ENCODE peak calls at places on chromosomes 11 and 22, in five cellular contexts. I, P, H, T and Q are unnamed samples. For H3K36me3, the result is how much of the 10 kb centered on the place peaks cover.

GRCh38 chr22:24430431-24431308 is 3.3 kb downstream of the ADORA2A start:
- DNase-seq in I (no peak), H (peak), P (no peak), T (no peak), Q (no peak)

GRCh38 chr11:94536386-94536785 is 7.3 kb upstream of the FUT4 start:
- DNase-seq in P (no peak), H (no peak), T (no peak), I (no peak), Q (no peak)

GRCh38 chr22:29334696-29335344 is 19.3 kb upstream of the RASL10A start:
- DNase-seq in I (no peak), T (no peak), H (no peak), P (no peak), Q (no peak)

GRCh38 chr11:2097356-2097997 is 41.7 kb downstream of the IGF2 start:
- DNase-seq in I (peak), T (peak), H (peak), P (no peak), Q (peak)

GRCh38 chr11:134636071-134636470 is 224.0 kb upstream of the B3GAT1 start:
- DNase-seq in T (no peak), I (no peak), P (no peak), H (no peak), Q (no peak)

GRCh38 chr11:110989734-110990133 is 255.8 kb upstream of the POU2AF2 start:
- DNase-seq in H (peak), P (no peak), T (no peak), I (peak), Q (no peak)

GRCh38 chr22:37396488-37397084 is 30.7 kb downstream of the ELFN2 start:
- DNase-seq in I (no peak), H (no peak), P (no peak), T (no peak), Q (no peak)

GRCh38 chr11:65133724-65134123 is 595 bp downstream of the SYVN1 start:
- DNase-seq in H (peak), I (no peak), P (no peak), T (peak), Q (peak)

GRCh38 chr11:1987024-1987423 is 10.6 kb downstream of the H19 start:
- DNase-seq in P (no peak), I (no peak), H (no peak), T (no peak), Q (no peak)

GRCh38 chr22:46147471-46148267 is 2.7 kb upstream of the PPARA start:
- DNase-seq in H (peak), T (peak), P (no peak), I (no peak), Q (no peak)

GRCh38 chr11:47248304-47248663 is 330 bp downstream of the ACP2 start:
- DNase-seq in H (no peak), T (no peak), P (peak), I (no peak), Q (no peak)

GRCh38 chr11:57974830-57975229 is 48.9 kb upstream of the OR9Q1 start:
- DNase-seq in P (no peak), I (no peak), H (no peak), T (no peak), Q (no peak)

GRCh38 chr11:65491614-65492386 is 7.0 kb upstream of the MALAT1 start:
- DNase-seq in P (no peak), H (peak), I (peak), T (peak), Q (peak)

GRCh38 chr11:118791961-118792578 is 1.1 kb upstream of the DDX6 start:
- DNase-seq in I (peak), H (peak), T (peak), P (no peak), Q (peak)

GRCh38 chr11:48307760-48308386 is 1.9 kb downstream of the OR4S1 start:
- DNase-seq in I (peak), H (no peak), P (no peak), T (no peak), Q (peak)

GRCh38 chr11:58615556-58615955 is 6.9 kb upstream of the CNTF start:
- DNase-seq in H (no peak), T (no peak), P (no peak), I (no peak), Q (no peak)

GRCh38 chr11:94303884-94304459 is 408 bp upstream of the IZUMO1R start:
- DNase-seq in T (no peak), P (no peak), H (no peak), I (no peak), Q (no peak)

GRCh38 chr11:16194566-16194965 is 161.8 kb downstream of the SOX6 start:
- DNase-seq in P (no peak), T (no peak), H (no peak), I (no peak), Q (no peak)

GRCh38 chr11:122732342-122733300 is 77.1 kb downstream of the UBASH3B start:
- DNase-seq in T (no peak), I (no peak), P (no peak), H (no peak), Q (no peak)

GRCh38 chr11:44595964-44596381 is 30.5 kb downstream of the CD82 start:
- DNase-seq in T (peak), P (no peak), H (peak), I (no peak), Q (peak)

GRCh38 chr22:43658823-43659222 is 153.3 kb downstream of the EFCAB6 start:
- DNase-seq in T (no peak), H (no peak), I (no peak), P (no peak), Q (no peak)

GRCh38 chr11:69333906-69334305 is 40.0 kb downstream of the MYEOV start:
- DNase-seq in H (peak), I (no peak), T (no peak), P (no peak), Q (peak)

GRCh38 chr11:10414659-10415058 is 40.4 kb upstream of the AMPD3 start:
- DNase-seq in I (peak), H (peak), T (no peak), P (no peak), Q (no peak)

DNA sequence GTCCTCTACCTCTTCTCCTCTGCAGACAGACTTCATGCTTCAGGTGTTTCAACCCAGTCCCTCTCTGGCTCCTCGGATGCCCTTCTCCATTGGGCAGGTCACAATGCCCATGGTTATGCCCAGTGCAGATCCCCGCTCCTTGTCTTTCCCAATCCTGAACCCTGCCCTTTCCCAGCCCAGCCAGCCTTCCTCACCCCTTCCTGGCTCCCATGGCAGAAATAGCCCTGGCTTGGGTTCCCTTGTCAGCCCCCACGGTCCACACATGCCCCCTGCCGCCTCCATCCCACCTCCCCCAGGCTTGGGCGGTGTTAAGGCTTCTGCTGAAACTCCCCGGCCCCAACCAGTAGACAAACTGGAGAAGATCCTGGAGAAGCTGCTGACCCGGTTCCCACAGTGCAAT is 9.3 kb upstream of the BACE1-AS start:
- DNase-seq in T (no peak), H (no peak), P (no peak), I (no peak), Q (no peak)
- H3K36me3 ChIP-seq in T (under half), H (half or more), P (under half), I (under half), Q (half or more)

GRCh38 chr11:83008581-83008923 is 63.1 kb downstream of the RAB30 start:
- DNase-seq in T (no peak), H (no peak), P (no peak), I (no peak), Q (no peak)

GRCh38 chr11:83009999-83010398 is 61.7 kb downstream of the RAB30 start:
- DNase-seq in T (no peak), P (no peak), I (no peak), H (no peak), Q (no peak)

GRCh38 chr11:83007477-83007876 is 64.2 kb downstream of the RAB30 start:
- DNase-seq in I (no peak), P (no peak), H (no peak), T (no peak), Q (no peak)

GRCh38 chr11:83006877-83007330 is 64.8 kb downstream of the RAB30 start:
- DNase-seq in P (peak), T (no peak), I (no peak), H (no peak), Q (no peak)

DNA sequence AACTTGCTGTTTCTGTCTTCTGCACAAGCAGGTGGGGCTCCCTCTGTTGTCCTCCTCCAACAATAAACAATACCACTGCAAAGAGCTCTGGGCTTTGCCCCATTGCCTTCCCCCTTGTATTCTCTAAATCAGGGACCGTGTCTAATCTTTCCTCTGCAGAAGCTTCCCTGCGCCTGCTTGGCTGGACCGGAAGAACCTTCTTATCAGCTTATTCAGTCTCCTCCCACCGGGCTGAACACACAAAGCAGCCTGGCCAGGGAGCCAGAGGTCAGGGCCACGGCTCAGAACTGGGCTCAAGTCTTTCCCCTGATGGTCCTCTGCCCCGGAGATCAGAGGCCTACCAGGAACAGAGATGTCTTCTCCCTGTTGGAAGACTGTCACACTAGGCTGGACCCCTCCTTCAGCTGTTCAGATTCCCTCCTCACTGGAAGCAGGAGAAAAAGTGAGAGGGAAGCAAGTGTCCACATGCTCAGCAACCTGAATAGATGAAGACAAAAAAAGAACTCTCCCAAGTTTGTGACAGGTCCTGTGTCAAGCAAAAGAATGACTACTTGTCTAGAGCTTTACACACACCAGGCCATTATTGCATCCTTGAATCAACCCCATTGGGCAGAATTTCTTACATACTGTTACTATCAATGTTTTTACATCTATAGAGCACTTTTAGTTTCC is 63.7 kb downstream of the RAB30 start:
- DNase-seq in I (peak), T (peak), P (no peak), H (no peak), Q (peak)
- TF ChIP-seq EP300 in I (no peak), T (no peak), P (no peak), H (no peak), Q (no peak)

GRCh38 chr11:93166194-93166593 is 31.6 kb downstream of the SLC36A4 start:
- DNase-seq in H (no peak), P (no peak), T (no peak), I (no peak), Q (no peak)
- H3K36me3 ChIP-seq in H (half or more), P (under half), T (under half), I (under half), Q (half or more)

GRCh38 chr11:13462928-13463778 is at the start of gene BTBD10:
- DNase-seq in I (peak), H (peak), T (peak), P (peak), Q (peak)
- TF ChIP-seq EP300 in I (no peak), H (no peak), T (no peak), P (no peak), Q (no peak)

GRCh38 chr22:20890975-20891374 is 26.2 kb upstream of the CRKL start:
- DNase-seq in I (no peak), P (no peak), T (no peak), H (no peak), Q (no peak)
- H3K36me3 ChIP-seq in I (under half), P (under half), T (under half), H (under half), Q (under half)

GRCh38 chr11:17313349-17314231 is 37.1 kb downstream of the NUCB2 start:
- DNase-seq in H (no peak), I (no peak), P (no peak), T (no peak), Q (no peak)
- TF ChIP-seq EP300 in H (no peak), I (no peak), P (no peak), T (no peak), Q (no peak)

GRCh38 chr11:77325159-77325558 is 23.7 kb upstream of the GDPD4 start:
- DNase-seq in H (no peak), I (no peak), P (no peak), T (no peak), Q (no peak)
- H3K36me3 ChIP-seq in H (under half), I (under half), P (under half), T (under half), Q (under half)

DNA sequence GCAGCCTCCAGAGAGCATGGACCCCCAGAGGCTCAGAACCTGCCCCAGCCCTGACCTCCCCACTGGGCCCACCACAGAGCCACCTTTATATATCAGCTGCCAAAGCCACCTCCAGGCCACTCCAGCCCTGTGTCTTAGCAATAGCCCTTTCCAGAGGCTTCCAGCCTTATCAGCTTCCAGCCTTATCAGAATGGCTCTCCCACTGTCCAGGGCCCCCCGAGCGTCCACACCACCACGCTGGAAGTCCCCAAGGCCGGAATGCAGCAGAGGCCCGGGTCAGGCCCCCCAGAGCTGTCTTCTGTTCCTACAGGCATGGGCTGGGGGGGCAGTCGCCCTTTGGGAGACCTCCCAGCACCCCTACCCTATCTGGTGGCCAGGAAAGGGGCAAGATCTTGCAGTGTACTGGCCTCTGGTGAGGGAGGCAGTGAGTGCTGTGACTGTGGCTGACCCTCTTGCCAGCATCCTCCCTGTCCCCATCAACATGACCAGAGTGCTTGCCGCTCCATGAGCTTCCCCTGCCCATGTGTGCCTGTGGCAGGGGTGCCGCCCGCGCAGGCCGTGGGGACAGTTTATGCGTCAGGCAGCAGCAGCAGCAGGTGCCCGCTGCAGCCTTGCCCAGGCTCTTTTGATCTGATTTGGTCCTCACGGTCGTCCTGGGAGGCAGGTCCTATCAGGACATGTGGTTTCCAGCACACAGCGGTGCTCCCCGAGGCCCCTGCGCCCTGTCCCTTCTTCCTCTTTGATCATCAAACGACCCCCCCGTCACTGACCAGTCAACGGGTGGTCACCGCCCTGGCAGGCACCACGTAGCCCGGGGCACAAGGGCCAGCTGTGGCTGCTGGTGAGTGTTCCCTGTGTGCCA is 15.9 kb downstream of the OSBPL5 start:
- DNase-seq in I (no peak), P (no peak), H (no peak), T (no peak), Q (no peak)
- TF ChIP-seq EP300 in I (no peak), P (no peak), H (no peak), T (no peak), Q (no peak)

DNA sequence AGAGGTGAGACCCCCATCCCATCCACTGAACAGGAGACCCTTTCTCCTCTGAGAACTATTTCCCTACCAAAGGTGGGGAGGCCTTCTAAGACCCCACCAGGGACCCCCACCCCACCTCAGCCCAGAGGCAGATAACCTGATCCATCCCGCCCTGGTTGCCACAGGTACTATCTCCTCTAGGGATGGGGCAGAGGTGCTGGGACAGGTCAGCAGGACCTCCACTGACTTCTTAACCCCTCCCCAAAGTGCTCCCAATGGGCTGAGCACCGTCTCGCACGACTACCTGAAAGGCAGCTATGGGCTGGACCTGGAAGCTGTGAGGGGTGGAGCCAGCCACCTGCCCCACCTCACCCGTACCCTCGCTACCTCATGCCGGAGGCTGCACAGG is 4.3 kb downstream of the INPPL1 start:
- DNase-seq in I (no peak), H (no peak), P (no peak), T (no peak), Q (peak)
- H3K36me3 ChIP-seq in I (under half), H (half or more), P (under half), T (under half), Q (half or more)

DNA sequence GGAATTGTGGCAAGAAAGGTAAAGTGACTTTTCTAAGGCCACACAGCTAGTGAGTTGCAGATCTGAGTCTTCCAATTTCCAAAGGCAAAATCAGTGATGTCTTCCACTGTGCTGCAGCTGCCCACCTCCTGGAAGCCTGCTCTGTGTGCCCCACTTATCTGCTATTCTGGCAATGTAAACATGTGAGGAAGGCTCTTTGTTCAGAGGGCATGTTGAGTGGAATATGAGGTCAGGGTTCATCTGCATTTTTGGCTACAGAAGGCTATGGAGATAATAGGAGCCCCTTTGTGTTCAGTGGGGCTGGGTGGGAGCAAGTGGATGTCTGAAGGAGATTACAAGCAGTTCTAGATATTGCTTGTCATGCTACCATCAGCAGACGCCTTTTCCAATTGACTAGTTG is 396.2 kb downstream of the BUD13 start:
- DNase-seq in I (no peak), P (no peak), H (no peak), T (no peak), Q (no peak)
- TF ChIP-seq EP300 in I (no peak), P (no peak), H (no peak), T (no peak), Q (no peak)